ENCODE peak calls at places on chromosome 12, in nine cellular contexts. N is pancreas, G is lower lobe of right lung, F is WERI-Rb-1, I is right lobe of liver, D is stomach, A is HCT116, W is astrocyte, Q is MM.1S. X is an unnamed sample. For H3K9me3, the result is how much of the 10 kb centered on the place peaks cover.

GRCh38 chr12:62717636-62718035 is 217.3 kb downstream of the PPM1H start:
- DNase-seq in N (no peak), G (no peak), F (no peak), I (no peak), D (no peak), A (no peak), W (no peak), Q (no peak), X (no peak)

GRCh38 chr12:17976202-17976601 is 113.8 kb downstream of the RERGL start:
- DNase-seq in N (no peak), G (no peak), F (peak), I (no peak), D (no peak), A (no peak), W (no peak), Q (no peak), X (no peak)

GRCh38 chr12:117680311-117680710 is 288.5 kb downstream of the KSR2 start:
- DNase-seq in N (no peak), G (no peak), F (no peak), I (no peak), D (no peak), A (no peak), W (peak), Q (no peak), X (no peak)

GRCh38 chr12:131385313-131386166 is 325.4 kb upstream of the SFSWAP start:
- DNase-seq in N (no peak), G (no peak), F (no peak), I (no peak), D (no peak), A (no peak), W (no peak), Q (no peak), X (no peak)

GRCh38 chr12:99960312-99960711 is 24.4 kb downstream of the ANKS1B start:
- DNase-seq in N (no peak), G (no peak), F (peak), I (no peak), D (no peak), A (no peak), W (no peak), Q (no peak), X (no peak)

GRCh38 chr12:62919827-62920226 is 15.1 kb downstream of the PPM1H start:
- DNase-seq in N (no peak), G (no peak), F (no peak), I (no peak), D (peak), A (no peak), W (peak), Q (no peak), X (peak)

GRCh38 chr12:81094718-81095360 is 17.0 kb downstream of the ACSS3 start:
- DNase-seq in N (no peak), G (no peak), F (no peak), I (no peak), D (no peak), A (no peak), W (no peak), Q (no peak), X (no peak)

GRCh38 chr12:60014441-60014840 is 418.6 kb downstream of the SLC16A7 start:
- DNase-seq in N (no peak), G (no peak), F (no peak), I (no peak), D (no peak), A (no peak), W (no peak), Q (no peak), X (no peak)

GRCh38 chr12:117518594-117519270 is 157.3 kb upstream of the NOS1 start:
- DNase-seq in N (no peak), G (peak), F (no peak), I (peak), D (no peak), A (no peak), W (peak), Q (no peak), X (peak)

GRCh38 chr12:18428416-18428815 is 167.1 kb downstream of the PIK3C2G start:
- DNase-seq in N (no peak), G (no peak), F (no peak), I (no peak), D (no peak), A (no peak), W (peak), Q (no peak), X (no peak)

GRCh38 chr12:132391326-132392041 is 62.1 kb upstream of the GALNT9 start:
- DNase-seq in N (no peak), G (peak), F (no peak), I (peak), D (no peak), A (no peak), W (no peak), Q (no peak), X (no peak)

GRCh38 chr12:24909667-24910066 is 39.2 kb downstream of the BCAT1 start:
- DNase-seq in N (peak), G (peak), F (no peak), I (peak), D (no peak), A (no peak), W (peak), Q (no peak), X (peak)

GRCh38 chr12:132444283-132444682 is 45.7 kb upstream of the FBRSL1 start:
- DNase-seq in N (no peak), G (no peak), F (no peak), I (no peak), D (no peak), A (no peak), W (no peak), Q (no peak), X (no peak)

DNA sequence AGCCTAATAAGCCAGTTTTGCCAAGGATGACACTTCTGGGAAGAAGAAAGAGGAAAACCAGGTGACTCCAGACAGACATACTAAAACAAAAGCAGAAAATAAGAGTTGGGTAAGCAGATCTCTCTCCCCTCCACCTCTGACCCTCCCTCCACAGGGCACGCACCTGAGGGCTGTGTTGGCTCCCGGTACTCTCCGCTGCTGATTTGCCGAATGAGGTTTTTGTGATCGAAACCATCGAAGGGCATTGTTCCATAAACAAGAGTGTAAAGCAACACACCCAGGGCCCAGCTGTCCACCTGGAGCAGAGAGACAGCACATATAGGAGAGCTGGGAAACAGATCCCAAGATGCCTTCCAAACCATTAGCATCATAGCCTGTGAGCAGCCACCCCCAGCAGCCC is 68.1 kb downstream of the NUAK1 start:
- DNase-seq in N (no peak), G (no peak), F (no peak), I (no peak), D (no peak), A (no peak), W (no peak), Q (no peak), X (no peak)
- H3K27ac ChIP-seq in N (no peak), G (peak), F (no peak), I (peak), D (peak), A (no peak), W (no peak), Q (no peak), X (no peak)

DNA sequence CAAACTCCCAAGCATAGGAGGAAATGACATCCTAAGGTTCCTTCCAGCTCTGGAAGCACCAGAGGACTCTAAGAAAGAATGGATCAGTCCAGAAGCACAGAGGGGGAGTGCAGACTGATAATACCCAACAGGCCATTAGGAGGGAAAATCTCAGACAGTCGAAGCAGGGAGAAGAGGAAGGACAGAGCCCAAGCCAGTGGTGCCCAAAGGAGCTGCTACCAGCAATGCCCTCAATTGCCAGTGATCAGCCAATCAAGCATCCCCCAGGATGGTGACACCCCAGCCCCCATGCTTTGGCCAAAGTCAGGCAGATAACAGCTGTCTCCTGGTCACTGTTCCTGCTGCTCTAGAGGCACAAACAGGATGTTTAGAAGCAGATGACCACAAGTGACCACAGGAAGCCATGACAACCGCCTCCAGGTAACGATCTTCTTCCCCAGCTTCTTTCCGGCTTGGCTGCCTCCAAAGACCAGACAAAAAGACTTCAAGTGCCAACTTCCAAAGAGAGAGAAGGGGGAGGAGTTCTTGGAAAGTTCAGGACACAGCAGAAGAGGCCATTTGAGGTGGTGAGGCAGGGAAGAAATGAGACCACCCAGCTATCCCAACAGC is 16.2 kb downstream of the PXN start:
- DNase-seq in N (no peak), G (no peak), F (no peak), I (peak), D (no peak), A (no peak), W (no peak), Q (no peak), X (no peak)
- H3K9me3 ChIP-seq in N (under half), G (under half), F (under half), I (under half), D (under half), A (under half), W (under half), Q (under half), X (under half)

GRCh38 chr12:42440608-42441007 is 114.6 kb downstream of the PPHLN1 start:
- DNase-seq in N (no peak), G (no peak), F (no peak), I (no peak), D (no peak), A (no peak), W (no peak), Q (no peak), X (no peak)
- H3K27ac ChIP-seq in N (no peak), G (no peak), F (no peak), I (no peak), D (no peak), A (no peak), W (no peak), Q (no peak), X (no peak)

DNA sequence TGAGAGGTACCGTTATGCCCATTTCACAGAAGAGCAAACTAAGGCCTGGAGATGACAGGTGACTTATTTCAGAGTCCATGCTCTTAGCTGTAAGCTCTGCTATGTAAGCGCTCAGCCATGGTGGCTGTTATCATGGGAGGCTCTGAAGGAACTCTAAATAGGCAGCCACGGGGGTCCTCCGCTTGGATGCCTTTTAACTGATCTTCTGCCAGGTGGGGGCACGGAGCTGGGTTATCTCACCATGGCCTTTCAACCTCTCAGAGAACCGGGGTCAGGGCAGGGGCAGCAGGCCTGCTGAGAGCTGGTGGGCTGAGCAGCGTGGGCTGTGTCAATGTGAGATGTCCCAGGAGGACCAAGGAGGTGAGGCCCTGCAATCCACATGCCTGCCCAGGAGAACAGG is 49.7 kb upstream of the RBM19 start:
- DNase-seq in N (no peak), G (no peak), F (no peak), I (no peak), D (no peak), A (no peak), W (no peak), Q (no peak), X (no peak)
- H3K9me3 ChIP-seq in N (under half), G (under half), F (under half), I (under half), D (under half), A (under half), W (under half), Q (under half), X (under half)